ENCODE peak calls at places on chromosomes 3 and 15, in five cellular contexts. V is ovary, R is IMR-90, C is heart left ventricle, G is suprapubic skin. P is an unnamed sample. For H3K4me1, the result is how much of the 10 kb centered on the place peaks cover.

GRCh38 chr3:172046268-172046915 is 7.0 kb downstream of the FNDC3B start:
- DNase-seq in V (no peak), R (peak), C (no peak), G (no peak), P (no peak)

GRCh38 chr3:16399473-16399872 is 114.0 kb downstream of the RFTN1 start:
- DNase-seq in V (peak), R (peak), C (peak), G (peak), P (no peak)

GRCh38 chr3:14147063-14147435 is 22.2 kb downstream of the TMEM43 start:
- DNase-seq in V (no peak), R (no peak), C (peak), G (no peak), P (no peak)

GRCh38 chr3:124275421-124275820 is 283.5 kb upstream of the ROPN1 start:
- DNase-seq in V (no peak), R (no peak), C (peak), G (no peak), P (no peak)

GRCh38 chr15:93219859-93220258 is 130.8 kb upstream of the RGMA start:
- DNase-seq in V (no peak), R (no peak), C (no peak), G (no peak), P (no peak)

GRCh38 chr15:45377630-45378148 is 655 bp downstream of the GATM start:
- DNase-seq in V (peak), R (no peak), C (peak), G (peak), P (peak)

GRCh38 chr3:175336406-175337133 is 477.4 kb downstream of the NAALADL2 start:
- DNase-seq in V (no peak), R (no peak), C (no peak), G (no peak), P (no peak)

GRCh38 chr15:59998256-59999063 is 5.7 kb upstream of the FOXB1 start:
- DNase-seq in V (no peak), R (no peak), C (no peak), G (no peak), P (no peak)

GRCh38 chr3:11335056-11335608 is 62.9 kb downstream of the ATG7 start:
- DNase-seq in V (no peak), R (peak), C (no peak), G (no peak), P (no peak)

GRCh38 chr3:66414846-66415245 is 86.0 kb downstream of the LRIG1 start:
- DNase-seq in V (no peak), R (no peak), C (no peak), G (no peak), P (no peak)

GRCh38 chr15:63920504-63921178 is 86.9 kb upstream of the HERC1 start:
- DNase-seq in V (no peak), R (no peak), C (no peak), G (no peak), P (no peak)

GRCh38 chr3:71926242-71926560 is 141.3 kb upstream of the PROK2 start:
- DNase-seq in V (no peak), R (peak), C (no peak), G (no peak), P (no peak)

GRCh38 chr15:28017423-28017924 is 81.6 kb downstream of the OCA2 start:
- DNase-seq in V (no peak), R (no peak), C (no peak), G (peak), P (no peak)

GRCh38 chr3:186099178-186099577 is 9.7 kb downstream of the ETV5 start:
- DNase-seq in V (no peak), R (peak), C (peak), G (no peak), P (no peak)

GRCh38 chr3:197281849-197282248 is 16.6 kb downstream of the DLG1 start:
- DNase-seq in V (no peak), R (no peak), C (no peak), G (no peak), P (no peak)

GRCh38 chr15:90060797-90061196 is 41.5 kb downstream of the IDH2 start:
- DNase-seq in V (no peak), R (no peak), C (no peak), G (no peak), P (no peak)

GRCh38 chr3:112561085-112561692 is 573 bp downstream of the ATG3 start:
- DNase-seq in V (peak), R (peak), C (peak), G (peak), P (peak)

GRCh38 chr3:12405432-12406272 is 78.6 kb upstream of the TSEN2 start:
- DNase-seq in V (peak), R (peak), C (peak), G (peak), P (peak)

GRCh38 chr15:77373441-77373840 is 46.5 kb downstream of the PEAK1 start:
- DNase-seq in V (no peak), R (no peak), C (no peak), G (no peak), P (no peak)

GRCh38 chr3:128335621-128336296 is 130.9 kb downstream of the DNAJB8 start:
- DNase-seq in V (no peak), R (no peak), C (no peak), G (no peak), P (no peak)

GRCh38 chr3:9507586-9508578 is 45.7 kb downstream of the LHFPL4 start:
- DNase-seq in V (no peak), R (no peak), C (no peak), G (peak), P (no peak)

GRCh38 chr3:50674349-50675178 is at the start of gene DOCK3:
- DNase-seq in V (peak), R (peak), C (peak), G (no peak), P (peak)
- TF ChIP-seq POLR2A in V (no peak), R (no peak), C (no peak), G (no peak), P (no peak)

GRCh38 chr15:29534378-29534777 is 264.8 kb upstream of the NSMCE3 start:
- DNase-seq in V (no peak), R (no peak), C (no peak), G (no peak), P (no peak)
- H3K4me1 ChIP-seq in V (under half), R (under half), C (under half), G (under half), P (under half)

GRCh38 chr15:57923311-57923710 is 142.2 kb downstream of the ALDH1A2 start:
- DNase-seq in V (peak), R (no peak), C (peak), G (no peak), P (no peak)
- H3K27ac ChIP-seq in V (no peak), R (no peak), C (peak), G (peak), P (peak)

GRCh38 chr15:72475674-72476073 is 1.5 kb downstream of the ARIH1 start:
- DNase-seq in V (no peak), R (no peak), C (no peak), G (no peak), P (no peak)

GRCh38 chr15:72473670-72474465 is at the start of gene ARIH1:
- DNase-seq in V (peak), R (peak), C (peak), G (peak), P (peak)

GRCh38 chr15:72472907-72473669 is 1.0 kb upstream of the ARIH1 start:
- DNase-seq in V (no peak), R (peak), C (no peak), G (no peak), P (no peak)

GRCh38 chr15:72474466-72474911 is 359 bp downstream of the ARIH1 start:
- DNase-seq in V (no peak), R (no peak), C (no peak), G (peak), P (no peak)

DNA sequence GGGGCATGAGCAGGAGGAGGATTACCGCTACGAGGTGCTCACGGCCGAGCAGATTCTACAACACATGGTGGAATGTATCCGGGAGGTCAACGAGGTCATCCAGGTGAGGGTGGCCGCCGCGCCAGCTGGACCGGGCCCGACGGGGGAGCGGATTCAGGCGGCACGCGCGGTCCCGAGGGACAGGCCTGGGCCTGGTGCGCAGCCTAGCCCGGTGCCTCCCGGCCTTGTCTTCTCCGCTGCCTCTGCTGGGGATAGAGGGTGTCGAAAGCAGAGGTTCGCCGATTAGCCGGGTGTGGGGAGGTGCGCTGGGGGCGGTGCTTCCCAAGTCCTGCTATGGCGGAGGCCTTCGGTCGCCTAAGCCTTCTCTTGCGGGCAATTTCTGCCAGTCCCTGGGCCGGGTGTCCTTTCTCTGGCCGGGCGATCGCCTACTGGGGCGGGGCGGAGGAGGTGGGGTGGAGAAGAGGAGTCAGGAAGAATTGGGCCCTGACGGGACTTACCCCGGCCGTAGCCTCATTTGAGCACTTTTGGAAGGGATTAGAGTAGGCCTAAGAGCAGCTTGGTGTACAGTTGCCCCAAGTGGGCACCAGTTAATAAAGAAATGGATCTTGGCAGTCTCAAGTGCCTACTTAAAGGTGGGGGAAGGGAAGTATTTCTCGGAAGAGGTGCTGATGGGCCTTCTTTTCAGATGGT is 927 bp downstream of the ARIH1 start:
- DNase-seq in V (peak), R (peak), C (peak), G (peak), P (peak)
- TF ChIP-seq POLR2A in V (peak), R (peak), C (peak), G (peak), P (peak)

GRCh38 chr3:150583028-150583427 is 20.1 kb upstream of the SELENOT start:
- DNase-seq in V (no peak), R (no peak), C (no peak), G (no peak), P (no peak)

GRCh38 chr3:150577854-150578253 is 25.3 kb upstream of the SELENOT start:
- DNase-seq in V (no peak), R (no peak), C (no peak), G (no peak), P (no peak)

GRCh38 chr3:150582620-150583019 is 20.5 kb upstream of the SELENOT start:
- DNase-seq in V (no peak), R (no peak), C (no peak), G (no peak), P (no peak)

DNA sequence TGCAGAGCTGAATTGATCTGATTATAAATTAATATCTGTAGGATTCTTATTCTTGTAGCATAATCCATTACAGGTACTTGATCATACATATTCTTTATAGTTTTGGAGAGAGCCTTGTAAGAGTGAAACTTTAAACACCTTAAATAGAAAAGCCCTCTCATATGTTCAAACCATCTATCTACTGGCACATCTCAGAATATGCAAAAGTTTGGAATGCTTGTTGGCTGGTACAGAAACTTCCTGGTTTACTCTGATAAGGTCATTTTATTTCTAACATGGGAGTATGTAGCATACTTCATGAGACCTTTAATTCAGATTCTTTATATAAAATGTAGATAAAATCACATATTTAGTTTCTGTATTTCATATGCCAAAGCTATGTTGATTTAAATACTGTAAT is 21.9 kb upstream of the SELENOT start:
- DNase-seq in V (no peak), R (no peak), C (no peak), G (no peak), P (no peak)
- H3K4me1 ChIP-seq in V (under half), R (under half), C (under half), G (under half), P (under half)

DNA sequence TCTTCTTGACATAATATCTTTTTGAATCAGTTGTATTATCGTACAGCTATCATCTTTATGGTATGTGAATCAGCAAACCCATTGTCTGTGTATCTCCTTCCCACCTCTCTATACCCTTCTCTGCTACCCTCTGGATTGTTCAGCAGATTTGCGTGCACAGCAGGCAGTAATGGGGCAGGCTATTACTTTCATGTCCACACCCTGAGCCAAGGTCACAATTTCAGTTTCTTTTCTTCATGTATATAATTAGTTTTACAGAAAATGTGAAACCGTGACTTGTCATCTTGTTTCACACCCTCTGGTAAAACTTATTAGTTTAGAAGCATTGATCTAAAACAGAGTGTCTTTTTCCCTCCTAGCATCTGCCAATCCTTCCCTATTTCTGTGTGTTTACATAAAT is 770.4 kb upstream of the SEMA6D start:
- DNase-seq in V (no peak), R (no peak), C (no peak), G (no peak), P (no peak)
- H3K27ac ChIP-seq in V (no peak), R (no peak), C (no peak), G (no peak), P (no peak)

GRCh38 chr15:43185161-43186002 is at the start of gene CCNDBP1:
- DNase-seq in V (peak), R (peak), C (peak), G (peak), P (peak)
- TF ChIP-seq POLR2A in V (peak), R (no peak), C (peak), G (peak), P (peak)

DNA sequence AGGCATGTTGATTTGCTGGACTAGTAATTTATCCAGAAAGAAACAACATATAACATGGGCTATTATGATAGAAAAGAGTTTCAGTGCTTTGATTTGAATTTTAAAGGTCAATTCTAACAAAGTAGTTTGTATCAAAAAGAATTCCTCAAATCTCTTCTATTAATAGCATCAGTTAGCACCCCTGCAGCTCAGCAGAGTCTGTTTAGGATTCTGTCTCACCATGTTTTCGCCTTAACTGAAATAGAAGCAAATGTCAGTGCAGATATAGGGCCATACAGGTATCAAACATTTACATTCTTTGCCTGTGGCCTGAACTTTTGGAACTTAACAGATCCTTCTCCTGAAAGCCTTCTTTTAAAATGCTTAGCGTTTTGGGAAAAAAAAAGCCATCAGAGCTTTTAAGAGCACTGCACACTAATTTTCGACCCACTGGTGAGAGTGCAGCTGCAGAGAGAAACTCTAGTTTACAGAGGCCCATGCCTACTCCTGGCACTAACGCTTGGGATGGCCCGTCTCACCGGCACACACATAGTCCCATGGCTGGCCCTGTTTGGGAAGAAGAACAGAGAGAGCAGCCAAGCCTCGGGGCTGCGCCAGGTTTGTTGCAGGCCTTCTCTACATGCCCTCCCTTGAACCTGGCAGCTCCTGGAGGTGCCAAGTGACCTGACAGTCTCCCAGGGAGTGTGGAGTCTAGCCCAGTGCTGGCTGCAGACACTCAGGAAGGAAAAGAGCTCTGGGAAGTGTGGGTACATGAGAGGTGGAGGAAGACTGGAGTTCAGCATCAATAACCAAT is 9.9 kb upstream of the PAQR9 start:
- DNase-seq in V (no peak), R (no peak), C (peak), G (no peak), P (no peak)
- H3K4me1 ChIP-seq in V (under half), R (under half), C (under half), G (under half), P (under half)

GRCh38 chr3:48274452-48274851 is 33.5 kb downstream of the ZNF589 start:
- DNase-seq in V (no peak), R (no peak), C (no peak), G (no peak), P (no peak)
- H3K27ac ChIP-seq in V (no peak), R (no peak), C (no peak), G (no peak), P (no peak)

DNA sequence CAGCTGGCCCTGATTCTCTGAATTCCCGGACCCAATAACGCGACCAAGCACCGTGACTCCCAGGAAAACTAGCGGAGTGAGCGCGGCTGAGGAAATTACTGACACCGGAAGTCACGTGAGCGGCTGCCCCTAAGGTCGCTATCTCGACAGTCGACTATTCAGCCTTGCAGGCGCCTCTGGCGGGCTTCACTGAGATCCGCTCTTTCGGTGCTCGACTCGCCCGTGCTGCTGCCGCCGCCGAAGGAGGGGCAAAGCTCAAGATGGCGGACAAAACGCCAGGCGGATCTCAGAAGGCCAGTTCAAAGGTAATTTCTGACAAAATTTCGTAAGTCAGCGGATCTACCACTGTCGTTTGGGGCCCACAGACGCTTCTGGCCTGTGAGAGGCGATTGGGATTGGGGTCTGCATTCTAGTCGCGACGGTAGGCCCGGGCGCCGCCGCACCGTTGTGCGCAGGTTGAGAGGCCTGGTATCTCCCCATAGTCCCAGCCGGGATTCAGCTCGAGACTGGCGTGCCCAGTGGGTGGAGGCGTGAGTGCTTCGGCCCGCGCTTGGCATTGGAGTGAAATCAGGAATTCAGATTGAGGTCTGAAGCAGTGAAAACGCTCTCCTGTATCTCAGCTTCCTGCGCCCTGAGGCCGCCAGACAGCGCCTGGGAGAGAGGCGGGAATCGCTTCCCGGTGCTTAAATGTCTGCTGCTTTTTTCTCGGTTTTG is at the start of gene U2SURP:
- DNase-seq in V (peak), R (peak), C (peak), G (peak), P (peak)
- TF ChIP-seq POLR2A in V (peak), R (peak), C (peak), G (peak), P (peak)